ENCODE peak calls at places on chromosomes 11 and 22, in four cellular contexts. Q is psoas muscle, E is tibial artery, I is GM12865. W is an unnamed sample.

GRCh38 chr11:25734592-25735211 is 597.2 kb upstream of the ANO3 start:
- DNase-seq in E (no peak), Q (no peak), I (peak), W (peak)

GRCh38 chr11:34495724-34496377 is 17.7 kb downstream of the ELF5 start:
- DNase-seq in I (no peak), E (no peak), Q (no peak), W (peak)

GRCh38 chr11:122737951-122738693 is 82.6 kb downstream of the UBASH3B start:
- DNase-seq in E (no peak), I (no peak), Q (no peak), W (no peak)

GRCh38 chr11:128728767-128729587 is 35.1 kb downstream of the FLI1 start:
- DNase-seq in Q (no peak), I (no peak), E (no peak), W (no peak)

GRCh38 chr11:2217211-2218081 is 45.8 kb upstream of the TH start:
- DNase-seq in E (no peak), I (no peak), Q (no peak), W (no peak)

GRCh38 chr22:32020117-32020516 is 22.9 kb upstream of the SLC5A1 start:
- DNase-seq in I (no peak), Q (no peak), E (no peak), W (peak)

GRCh38 chr11:406796-407650 is 7.8 kb downstream of the SIGIRR start:
- DNase-seq in E (peak), Q (peak), I (peak), W (peak)

GRCh38 chr11:114774599-114775365 is 96.5 kb downstream of the NXPE2 start:
- DNase-seq in E (no peak), Q (peak), I (peak), W (peak)

GRCh38 chr11:134542401-134543143 is 130.5 kb upstream of the B3GAT1 start:
- DNase-seq in I (no peak), Q (no peak), E (peak), W (peak)

GRCh38 chr11:13924801-13925327 is 37.7 kb upstream of the SPON1 start:
- DNase-seq in E (no peak), I (no peak), Q (no peak), W (no peak)

GRCh38 chr11:117931971-117932370 is 2.8 kb upstream of the TMPRSS13 start:
- DNase-seq in E (peak), Q (no peak), I (peak), W (peak)

GRCh38 chr11:12531681-12532080 is 142.5 kb upstream of the TEAD1 start:
- DNase-seq in I (no peak), Q (no peak), E (no peak), W (peak)

GRCh38 chr22:27173530-27173929 is 516.1 kb downstream of the MIAT start:
- DNase-seq in Q (no peak), I (no peak), E (no peak), W (no peak)

GRCh38 chr11:620201-620600 is 4.5 kb upstream of the IRF7 start:
- DNase-seq in Q (no peak), I (no peak), E (no peak), W (no peak)

GRCh38 chr22:39999144-39999757 is 4.5 kb downstream of the FAM83F start:
- DNase-seq in E (no peak), Q (no peak), I (peak), W (peak)

GRCh38 chr11:64787526-64788320 is 9.4 kb upstream of the SF1 start:
- DNase-seq in I (peak), E (no peak), Q (peak), W (peak)

GRCh38 chr11:73931039-73931645 is 19.7 kb upstream of the DNAJB13 start:
- DNase-seq in E (no peak), Q (no peak), I (peak), W (peak)

GRCh38 chr11:34419158-34419557 is 19.6 kb upstream of the CAT start:
- DNase-seq in E (no peak), Q (no peak), I (no peak), W (no peak)

GRCh38 chr11:69925366-69926196 is 106.4 kb upstream of the FGF3 start:
- DNase-seq in E (peak), Q (no peak), I (no peak), W (no peak)

GRCh38 chr11:107619926-107620325 is 29.0 kb downstream of the ELMOD1 start:
- DNase-seq in Q (no peak), I (no peak), E (no peak), W (no peak)

GRCh38 chr11:113937918-113938317 is 33.3 kb downstream of the HTR3B start:
- DNase-seq in E (no peak), I (no peak), Q (no peak), W (no peak)

GRCh38 chr11:63682045-63682915 is 980 bp downstream of the RTN3 start:
- DNase-seq in I (peak), E (no peak), Q (no peak), W (peak)

DNA sequence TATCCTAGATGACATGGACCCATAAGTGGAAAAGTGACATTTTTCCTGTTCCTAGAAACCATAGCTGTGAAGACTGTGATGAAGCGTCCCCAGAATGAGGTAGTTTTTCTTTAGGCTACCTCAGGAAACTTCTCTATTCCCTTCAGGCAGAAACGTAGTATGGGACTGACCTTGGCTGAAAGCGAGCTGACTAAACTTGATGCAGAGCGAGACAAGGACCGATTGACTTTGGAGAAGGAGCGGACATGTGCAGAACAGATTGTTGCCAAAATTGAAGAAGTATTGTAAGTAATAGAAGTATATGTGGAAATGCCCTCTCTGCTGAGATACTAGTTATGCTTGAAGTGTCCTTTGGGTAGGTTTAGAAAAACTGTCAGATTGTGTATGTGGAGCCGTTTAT is 64.7 kb upstream of the GRIK4 start:
- DNase-seq in Q (no peak), E (no peak), I (no peak), W (no peak)
- TF ChIP-seq CTCF in Q (no peak), E (no peak), I (no peak), W (no peak)

GRCh38 chr11:124758355-124759267 is 3.5 kb downstream of the ESAM start:
- DNase-seq in E (peak), Q (peak), I (peak), W (peak)
- H3K4me3 ChIP-seq in E (peak), Q (peak), I (no peak), W (peak)

DNA sequence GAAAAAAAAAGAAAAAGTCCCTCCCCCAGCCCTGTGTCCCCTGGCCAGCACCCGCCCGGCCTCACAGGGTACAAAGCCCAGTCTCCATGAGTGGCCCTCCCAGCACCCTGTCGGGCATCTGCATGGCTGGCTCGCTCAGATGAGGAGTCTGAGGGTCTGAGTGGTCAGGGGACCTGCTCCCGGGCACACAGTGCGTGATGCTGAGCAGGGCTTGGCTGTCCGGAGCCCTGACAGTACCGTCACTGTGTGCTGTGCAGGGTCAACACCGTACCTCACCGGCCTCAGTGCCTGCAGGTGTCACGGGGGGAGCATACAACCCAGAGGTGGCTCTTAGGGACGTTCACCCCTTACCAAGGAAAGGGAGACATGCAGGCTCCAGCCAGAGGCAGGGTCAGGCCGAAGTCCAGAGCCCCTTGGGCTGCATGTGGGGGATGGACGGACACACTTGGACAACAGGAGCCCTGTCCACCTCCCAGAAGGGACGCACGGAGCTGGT is 3.6 kb upstream of the PLXNB2 start:
- DNase-seq in Q (no peak), I (no peak), E (peak), W (no peak)
- TF ChIP-seq CTCF in Q (no peak), I (no peak), E (no peak), W (no peak)

GRCh38 chr11:16191852-16192240 is 164.5 kb downstream of the SOX6 start:
- DNase-seq in I (no peak), Q (no peak), E (no peak), W (no peak)
- H3K4me3 ChIP-seq in I (no peak), Q (no peak), E (no peak), W (no peak)